ENCODE peak calls at places on chromosome 14, in four cellular contexts. J is A549, U is K562, S is IMR-90. W is an unnamed sample.

GRCh38 chr14:88229428-88229827 is 93.6 kb downstream of the KCNK10 start:
- DNase-seq in U (no peak), S (no peak), J (no peak), W (no peak)

GRCh38 chr14:53306267-53306721 is 153.2 kb upstream of the DDHD1 start:
- DNase-seq in J (peak; percentile 47), U (peak; percentile 30), S (peak; percentile 69), W (peak; percentile 19)

GRCh38 chr14:65131176-65131765 is 29.0 kb upstream of the MAX start:
- DNase-seq in S (peak; percentile 84), U (no peak), J (peak; percentile 34), W (no peak)

GRCh38 chr14:49940805-49941421 is 48.0 kb downstream of the ARF6 start:
- DNase-seq in S (peak; percentile 64), U (no peak), J (peak; percentile 29), W (no peak)

GRCh38 chr14:32622742-32623141 is 293.6 kb downstream of the AKAP6 start:
- DNase-seq in S (no peak), J (no peak), U (no peak), W (no peak)

GRCh38 chr14:68082698-68083291 is 263.2 kb downstream of the RAD51B start:
- DNase-seq in U (no peak), S (no peak), J (no peak), W (no peak)

GRCh38 chr14:62546862-62547474 is 498.3 kb downstream of the KCNH5 start:
- DNase-seq in J (peak; percentile 12), S (peak; percentile 5), U (no peak), W (no peak)

GRCh38 chr14:57828713-57829112 is 37.2 kb downstream of the SLC35F4 start:
- DNase-seq in S (no peak), U (no peak), J (no peak), W (no peak)

GRCh38 chr14:34680806-34681479 is 33.5 kb downstream of the CFL2 start:
- DNase-seq in U (no peak), J (no peak), S (no peak), W (no peak)

GRCh38 chr14:26820101-26820500 is 222.3 kb upstream of the NOVA1 start:
- DNase-seq in J (no peak), U (no peak), S (no peak), W (no peak)

GRCh38 chr14:38578278-38578681 is 322.4 kb upstream of the CLEC14A start:
- DNase-seq in J (no peak), S (no peak), U (no peak), W (no peak)

GRCh38 chr14:102096569-102097188 is 9.8 kb upstream of the HSP90AA1 start:
- DNase-seq in S (peak; percentile 74), J (peak; percentile 70), U (peak; percentile 86), W (peak; percentile 63)

GRCh38 chr14:51806026-51806590 is 54.3 kb upstream of the GNG2 start:
- DNase-seq in S (no peak), U (no peak), J (no peak), W (no peak)

GRCh38 chr14:56659361-56659760 is 79.8 kb downstream of the TMEM260 start:
- DNase-seq in J (no peak), S (no peak), U (no peak), W (no peak)

GRCh38 chr14:68675233-68675577 is 117.7 kb downstream of the ZFP36L1 start:
- DNase-seq in S (peak; percentile 28), U (no peak), J (no peak), W (peak; percentile 6)

GRCh38 chr14:100675664-100676063 is 51.0 kb upstream of the DLK1 start:
- DNase-seq in S (no peak), U (no peak), J (no peak), W (no peak)
- TF ChIP-seq MAZ in S (no peak), U (no peak), J (no peak), W (no peak)

GRCh38 chr14:96851694-96852381 is 54.7 kb downstream of the VRK1 start:
- DNase-seq in U (no peak), J (no peak), S (no peak), W (no peak)

GRCh38 chr14:96858643-96859042 is 61.5 kb downstream of the VRK1 start:
- DNase-seq in U (no peak), S (no peak), J (no peak), W (no peak)

GRCh38 chr14:96847451-96847850 is 50.3 kb downstream of the VRK1 start:
- DNase-seq in S (no peak), U (no peak), J (no peak), W (no peak)

GRCh38 chr14:96852823-96853422 is 55.7 kb downstream of the VRK1 start:
- DNase-seq in S (peak; percentile 72), U (peak; percentile 57), J (peak; percentile 56), W (peak; percentile 18)
- TF ChIP-seq MAZ in S (no peak), U (no peak), J (no peak), W (no peak)

DNA sequence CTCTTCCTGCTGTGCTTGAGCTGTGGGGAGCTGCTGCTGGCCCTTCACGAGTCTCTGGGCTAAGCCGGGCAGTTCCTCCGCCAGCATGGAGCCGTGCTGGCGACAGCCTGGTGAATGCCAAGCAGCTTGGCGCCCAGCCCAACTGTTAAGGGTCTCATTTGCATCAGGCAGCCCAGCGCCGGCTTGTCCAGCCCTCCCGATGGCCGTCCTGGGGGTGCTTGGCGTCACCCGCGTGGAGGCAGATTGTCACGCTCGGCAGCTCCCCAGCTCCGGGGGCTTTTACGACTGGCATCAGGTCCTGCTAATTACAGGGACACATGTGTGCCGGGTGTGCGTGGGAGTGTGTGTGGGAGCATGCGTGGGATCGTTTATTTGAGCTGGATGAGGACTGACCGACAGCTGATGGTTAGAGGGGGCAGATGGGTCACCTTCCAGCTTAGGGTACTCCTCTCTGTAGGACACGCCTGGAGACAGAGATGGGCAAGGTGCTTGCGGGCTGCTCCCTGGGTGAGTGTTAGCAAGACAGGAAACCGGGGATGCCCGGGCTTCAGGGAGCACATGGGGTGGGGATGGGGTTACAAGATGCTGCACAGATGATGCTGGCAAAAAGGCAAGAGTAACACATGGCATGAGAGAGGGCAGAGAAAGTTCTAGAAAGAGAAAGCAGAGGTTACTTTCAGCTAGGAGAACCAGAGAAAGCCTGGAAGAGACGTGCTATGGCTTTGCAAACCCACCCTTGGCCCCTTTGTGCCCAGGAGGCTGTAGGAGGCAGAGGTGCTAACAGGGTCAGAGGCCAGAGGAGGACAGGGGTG is 64.1 kb downstream of the KIF26A start:
- DNase-seq in S (no peak), J (no peak), U (no peak), W (no peak)
- TF ChIP-seq MAZ in S (no peak), J (no peak), U (no peak), W (no peak)

DNA sequence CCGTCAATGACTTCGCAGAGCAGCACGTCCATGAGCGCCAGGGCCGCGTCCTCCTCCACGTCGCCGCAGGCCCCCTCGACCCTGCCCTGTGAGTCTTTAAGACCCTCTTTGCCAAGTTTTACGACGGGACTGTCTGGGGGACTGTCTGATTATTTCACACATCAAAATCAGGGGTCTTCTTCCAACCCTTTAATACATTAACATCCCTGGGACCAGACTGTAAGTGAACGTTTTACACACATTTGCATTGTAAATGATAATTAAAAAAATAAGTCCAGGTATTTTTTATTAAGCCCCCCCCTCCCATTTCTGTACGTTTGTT is 1.9 kb downstream of the FOXG1 start:
- DNase-seq in S (no peak), U (no peak), J (no peak), W (no peak)
- TF ChIP-seq MAZ in S (no peak), U (no peak), J (no peak), W (no peak)

DNA sequence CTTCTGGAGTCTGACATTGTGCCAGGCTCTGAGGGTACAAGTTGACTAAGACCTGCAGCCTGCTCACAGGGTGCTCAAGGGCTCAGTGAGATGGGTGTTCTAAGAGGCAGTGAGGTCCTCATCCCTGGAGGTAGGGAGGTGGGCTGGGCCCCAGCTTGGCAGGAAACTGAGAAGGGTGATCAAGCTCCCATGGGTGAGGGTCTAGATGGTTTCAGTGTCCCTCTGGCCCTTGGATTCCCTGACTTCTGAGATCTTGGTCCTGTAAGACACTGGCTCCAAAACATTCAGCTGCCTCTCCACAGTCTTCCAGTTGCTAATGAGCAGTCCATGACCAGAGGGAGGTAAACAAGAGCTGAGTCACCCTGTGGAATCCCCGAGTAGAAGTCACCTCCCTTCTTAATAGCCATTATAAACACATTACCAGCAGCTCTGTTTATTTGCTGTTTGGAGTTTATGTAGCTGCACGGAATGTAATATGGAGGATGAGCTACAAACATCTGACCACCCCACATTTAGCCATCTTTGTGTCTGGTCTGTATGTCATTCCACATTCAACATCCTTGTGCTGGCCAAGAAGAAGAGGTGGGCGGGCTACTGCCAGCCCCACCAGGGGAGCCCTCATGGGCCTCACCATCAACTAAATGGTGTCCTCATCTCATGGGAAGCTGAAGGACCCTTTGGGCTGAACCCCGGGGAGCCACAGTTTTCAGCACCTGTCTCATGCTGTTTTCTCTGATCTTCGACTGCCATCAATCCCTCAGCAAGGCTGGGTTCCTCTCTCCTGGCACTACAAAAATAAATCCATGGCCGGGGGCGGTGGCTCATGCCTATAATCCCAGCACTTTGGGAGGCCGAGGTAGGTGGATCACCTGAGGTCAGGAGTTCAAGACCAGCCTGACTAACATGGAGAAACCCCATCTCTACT is 37.2 kb upstream of the BDKRB2 start:
- DNase-seq in S (peak; percentile 95), U (no peak), J (peak; percentile 78), W (no peak)
- TF ChIP-seq MAZ in S (peak; percentile 22), U (no peak), J (no peak), W (no peak)

DNA sequence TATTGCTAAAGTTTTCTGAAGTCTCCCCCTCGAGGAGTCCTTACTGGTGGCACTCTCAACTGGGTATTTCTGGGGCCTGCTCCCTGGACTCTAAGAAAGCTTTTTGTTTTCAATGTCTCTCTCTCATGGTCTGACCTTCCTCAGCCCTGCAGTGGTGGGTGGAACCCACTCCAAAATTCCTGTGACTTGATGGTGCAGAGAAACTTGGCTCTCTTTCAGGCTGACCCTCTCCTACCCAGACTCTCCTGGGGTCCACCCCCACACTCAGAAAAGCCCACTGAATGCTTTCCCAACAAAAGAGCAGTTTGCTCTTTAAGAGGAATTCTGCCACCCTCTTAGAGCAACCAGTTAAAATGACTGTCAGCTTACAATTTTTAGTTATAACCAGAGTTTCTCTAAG is 967 bp upstream of the PTCSC3 start:
- DNase-seq in U (no peak), S (no peak), J (no peak), W (no peak)
- TF ChIP-seq MAZ in U (no peak), S (no peak), J (no peak), W (no peak)